ENCODE peak calls at places on chromosomes 3 and 15, in four cellular contexts. C, J, I and F are unnamed samples.

GRCh38 chr3:66407281-66408218 is 93.3 kb downstream of the LRIG1 start:
- DNase-seq in C (peak), J (peak), I (peak), F (peak)

GRCh38 chr3:176376531-176376930 is 820.8 kb downstream of the TBL1XR1 start:
- DNase-seq in C (no peak), J (no peak), I (no peak), F (no peak)

GRCh38 chr3:21859124-21859781 is 108.2 kb upstream of the ZNF385D start:
- DNase-seq in C (no peak), J (no peak), I (no peak), F (no peak)

GRCh38 chr3:94873751-94874150 is 810.9 kb downstream of the NSUN3 start:
- DNase-seq in C (no peak), J (no peak), I (no peak), F (no peak)

GRCh38 chr3:155442066-155442465 is 148.6 kb upstream of the STRIT1 start:
- DNase-seq in C (no peak), J (peak), I (no peak), F (no peak)

GRCh38 chr15:31974154-31974794 is 56.0 kb upstream of the CHRNA7 start:
- DNase-seq in C (no peak), J (no peak), I (no peak), F (no peak)

GRCh38 chr15:68386587-68387287 is 45.2 kb downstream of the ITGA11 start:
- DNase-seq in C (no peak), J (no peak), I (peak), F (no peak)

GRCh38 chr3:164418426-164418825 is 659.9 kb downstream of the SI start:
- DNase-seq in C (no peak), J (no peak), I (no peak), F (peak)

GRCh38 chr3:58433400-58434169 is at the start of gene PDHB:
- DNase-seq in C (peak), J (peak), I (peak), F (peak)
- H3K14ac ChIP-seq in C (peak), J (peak), I (peak), F (no peak)

GRCh38 chr3:3628676-3629328 is 170.4 kb upstream of the LRRN1 start:
- DNase-seq in C (no peak), J (no peak), I (no peak), F (no peak)

GRCh38 chr3:3629911-3630310 is 169.3 kb upstream of the LRRN1 start:
- DNase-seq in C (no peak), J (peak), I (no peak), F (no peak)

GRCh38 chr3:3632439-3632838 is 166.8 kb upstream of the LRRN1 start:
- DNase-seq in C (no peak), J (no peak), I (no peak), F (no peak)

GRCh38 chr3:3633761-3634160 is 165.5 kb upstream of the LRRN1 start:
- DNase-seq in C (no peak), J (no peak), I (no peak), F (no peak)

GRCh38 chr3:3631114-3631513 is 168.1 kb upstream of the LRRN1 start:
- DNase-seq in C (no peak), J (peak), I (no peak), F (no peak)
- H2BK120ac ChIP-seq in C (no peak), J (no peak), I (no peak), F (no peak)

GRCh38 chr3:169668081-169668956 is 4.8 kb upstream of the MECOM start:
- DNase-seq in C (peak), J (peak), I (peak), F (peak)
- H3K14ac ChIP-seq in C (no peak), J (no peak), I (no peak), F (no peak)

GRCh38 chr3:188212308-188212969 is 58.5 kb downstream of the LPP start:
- DNase-seq in C (no peak), J (peak), I (no peak), F (peak)
- H2BK120ac ChIP-seq in C (no peak), J (peak), I (no peak), F (peak)

GRCh38 chr3:190554197-190554596 is 40.3 kb downstream of the IL1RAP start:
- DNase-seq in C (no peak), J (no peak), I (peak), F (no peak)
- H3K14ac ChIP-seq in C (no peak), J (no peak), I (peak), F (no peak)